ENCODE peak calls at places on chromosome 17, in six cellular contexts. One of them, this sample, is unnamed.

GRCh38 chr17:63069245-63069644 is 103.2 kb downstream of the TANC2 start:
- DNase-seq in endothelial cell of umbilical vein: no peak
- DNase-seq in right lobe of liver: no peak
- DNase-seq in thyroid gland: no peak
- DNase-seq in H54: no peak
- DNase-seq in A549: no peak
- DNase-seq in this sample: no peak

GRCh38 chr17:83150369-83151055 is 71.1 kb downstream of the METRNL start:
- DNase-seq in A549: no peak
- DNase-seq in H54: no peak
- DNase-seq in right lobe of liver: no peak
- DNase-seq in thyroid gland: no peak
- DNase-seq in endothelial cell of umbilical vein: no peak
- DNase-seq in this sample: no peak

GRCh38 chr17:50916708-50917417 is 50.7 kb upstream of the TOB1 start:
- DNase-seq in thyroid gland: no peak
- DNase-seq in endothelial cell of umbilical vein: no peak
- DNase-seq in H54: no peak
- DNase-seq in right lobe of liver: no peak
- DNase-seq in A549: no peak
- DNase-seq in this sample: no peak

GRCh38 chr17:72383053-72383847 is 262.4 kb downstream of the SOX9 start:
- DNase-seq in A549: no peak
- DNase-seq in thyroid gland: no peak
- DNase-seq in endothelial cell of umbilical vein: no peak
- DNase-seq in right lobe of liver: no peak
- DNase-seq in H54: no peak
- DNase-seq in this sample: no peak

GRCh38 chr17:77570565-77570898 is 388.0 kb upstream of the TNRC6C start:
- DNase-seq in right lobe of liver: no peak
- DNase-seq in thyroid gland: no peak
- DNase-seq in endothelial cell of umbilical vein: no peak
- DNase-seq in A549: no peak
- DNase-seq in H54: no peak
- DNase-seq in this sample: no peak

GRCh38 chr17:65800655-65801054 is 239.2 kb upstream of the AXIN2 start:
- DNase-seq in A549: no peak
- DNase-seq in thyroid gland: no peak
- DNase-seq in right lobe of liver: no peak
- DNase-seq in endothelial cell of umbilical vein: no peak
- DNase-seq in H54: no peak
- DNase-seq in this sample: no peak

GRCh38 chr17:50139950-50140885 is 10.3 kb upstream of the SAMD14 start:
- DNase-seq in A549: peak; percentile 91
- DNase-seq in endothelial cell of umbilical vein: peak; percentile 78
- DNase-seq in H54: peak; percentile 96
- DNase-seq in right lobe of liver: peak; percentile 84
- DNase-seq in thyroid gland: peak; percentile 61
- DNase-seq in this sample: no peak

GRCh38 chr17:78362671-78363070 is 2.8 kb upstream of the SOCS3 start:
- DNase-seq in endothelial cell of umbilical vein: no peak
- DNase-seq in H54: no peak
- DNase-seq in right lobe of liver: no peak
- DNase-seq in thyroid gland: no peak
- DNase-seq in A549: no peak
- DNase-seq in this sample: no peak

GRCh38 chr17:30093463-30094147 is 23.0 kb upstream of the NSRP1 start:
- DNase-seq in endothelial cell of umbilical vein: peak; percentile 72
- DNase-seq in A549: peak; percentile 63
- DNase-seq in right lobe of liver: no peak
- DNase-seq in H54: peak; percentile 6
- DNase-seq in thyroid gland: peak; percentile 19
- DNase-seq in this sample: no peak

GRCh38 chr17:28612936-28613872 is 781 bp downstream of the RSKR start:
- DNase-seq in right lobe of liver: no peak
- DNase-seq in endothelial cell of umbilical vein: peak; percentile 43
- DNase-seq in thyroid gland: peak; percentile 48
- DNase-seq in H54: no peak
- DNase-seq in A549: peak; percentile 39
- DNase-seq in this sample: no peak

GRCh38 chr17:2723997-2724782 is 12.6 kb upstream of the CLUH start:
- DNase-seq in right lobe of liver: no peak
- DNase-seq in endothelial cell of umbilical vein: no peak
- DNase-seq in A549: no peak
- DNase-seq in H54: no peak
- DNase-seq in thyroid gland: peak; percentile 32
- DNase-seq in this sample: no peak

DNA sequence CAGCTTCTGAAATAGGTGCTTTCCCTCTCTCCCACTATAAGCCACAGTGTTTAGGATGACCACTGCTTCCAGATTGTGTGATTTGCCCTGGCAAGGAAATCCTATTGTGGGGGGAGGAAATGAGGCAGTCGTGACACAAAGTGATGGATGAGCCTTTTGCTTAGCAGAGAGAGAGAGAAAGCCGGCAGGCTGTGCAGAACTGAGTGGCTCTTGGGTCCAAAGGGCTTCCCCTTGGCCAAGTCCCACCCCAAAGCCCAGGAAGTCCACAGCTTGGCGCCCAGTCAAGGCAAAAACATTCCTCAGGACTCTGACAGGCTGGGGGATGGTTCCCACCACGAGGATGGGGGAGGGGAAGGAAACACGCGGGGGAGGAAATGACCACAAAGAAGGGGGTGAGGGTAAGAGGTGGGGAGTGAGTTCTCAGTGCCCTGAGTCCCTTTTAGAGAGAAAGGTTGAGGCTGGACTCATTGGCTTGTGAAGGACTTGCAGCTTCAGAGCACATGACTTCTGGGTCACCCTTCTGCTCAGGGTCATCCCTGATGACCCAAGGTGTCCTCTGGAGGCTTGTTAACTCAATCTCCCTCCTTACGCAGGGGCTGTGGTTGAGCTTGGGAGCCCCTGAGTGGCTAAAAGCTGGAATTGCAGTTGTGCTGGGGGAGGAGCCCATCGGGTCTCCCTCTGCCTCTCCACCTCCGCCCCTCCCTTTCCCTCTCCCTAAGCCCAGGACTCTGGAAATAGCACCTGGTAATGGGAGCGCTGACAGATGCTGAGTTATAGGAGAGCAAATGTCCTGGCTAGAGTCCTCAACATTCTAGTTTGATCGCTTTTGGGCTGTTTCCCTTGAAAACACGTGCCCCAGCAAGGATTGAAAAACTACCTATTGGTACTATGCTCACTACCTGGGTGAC is 10.3 kb upstream of the MSL1 start:
- DNase-seq in right lobe of liver: peak; percentile 92
- DNase-seq in A549: peak; percentile 91
- DNase-seq in endothelial cell of umbilical vein: peak; percentile 97
- DNase-seq in thyroid gland: peak; percentile 98
- DNase-seq in H54: peak; percentile 83
- DNase-seq in this sample: no peak
- TF ChIP-seq POLR2A in right lobe of liver: peak; percentile 33
- TF ChIP-seq POLR2A in A549: no peak
- TF ChIP-seq POLR2A in endothelial cell of umbilical vein: peak; percentile 25
- TF ChIP-seq POLR2A in thyroid gland: no peak
- TF ChIP-seq POLR2A in H54: no peak
- TF ChIP-seq POLR2A in this sample: peak; percentile 37

GRCh38 chr17:21126645-21127507 is at the start of gene DHRS7B:
- DNase-seq in H54: peak; percentile 90
- DNase-seq in right lobe of liver: peak; percentile 97
- DNase-seq in endothelial cell of umbilical vein: peak; percentile 93
- DNase-seq in A549: peak; percentile 97
- DNase-seq in thyroid gland: peak; percentile 98
- DNase-seq in this sample: peak; percentile 56
- TF ChIP-seq POLR2A in H54: peak; percentile 83
- TF ChIP-seq POLR2A in right lobe of liver: peak; percentile 67
- TF ChIP-seq POLR2A in endothelial cell of umbilical vein: no peak
- TF ChIP-seq POLR2A in A549: peak; percentile 89
- TF ChIP-seq POLR2A in thyroid gland: no peak
- TF ChIP-seq POLR2A in this sample: peak; percentile 75

GRCh38 chr17:67441052-67441738 is 64.1 kb downstream of the PITPNC1 start:
- DNase-seq in right lobe of liver: no peak
- DNase-seq in endothelial cell of umbilical vein: peak; percentile 64
- DNase-seq in H54: peak; percentile 42
- DNase-seq in thyroid gland: peak; percentile 5
- DNase-seq in A549: peak; percentile 85
- DNase-seq in this sample: no peak
- TF ChIP-seq POLR2A in right lobe of liver: peak; percentile 11
- TF ChIP-seq POLR2A in endothelial cell of umbilical vein: no peak
- TF ChIP-seq POLR2A in H54: no peak
- TF ChIP-seq POLR2A in thyroid gland: no peak
- TF ChIP-seq POLR2A in A549: no peak
- TF ChIP-seq POLR2A in this sample: peak; percentile 50

GRCh38 chr17:49053171-49053829 is 56.1 kb downstream of the IGF2BP1 start:
- DNase-seq in right lobe of liver: no peak
- DNase-seq in endothelial cell of umbilical vein: no peak
- DNase-seq in thyroid gland: peak; percentile 12
- DNase-seq in H54: no peak
- DNase-seq in A549: no peak
- DNase-seq in this sample: no peak
- TF ChIP-seq POLR2A in right lobe of liver: no peak
- TF ChIP-seq POLR2A in endothelial cell of umbilical vein: no peak
- TF ChIP-seq POLR2A in thyroid gland: no peak
- TF ChIP-seq POLR2A in H54: no peak
- TF ChIP-seq POLR2A in A549: no peak
- TF ChIP-seq POLR2A in this sample: no peak

GRCh38 chr17:5485270-5486205 is at the start of gene DERL2:
- DNase-seq in thyroid gland: no peak
- DNase-seq in H54: peak; percentile 71
- DNase-seq in endothelial cell of umbilical vein: no peak
- DNase-seq in right lobe of liver: no peak
- DNase-seq in A549: peak; percentile 63
- DNase-seq in this sample: peak; percentile 56
- TF ChIP-seq POLR2A in thyroid gland: no peak
- TF ChIP-seq POLR2A in H54: peak; percentile 79
- TF ChIP-seq POLR2A in endothelial cell of umbilical vein: peak; percentile 69
- TF ChIP-seq POLR2A in right lobe of liver: no peak
- TF ChIP-seq POLR2A in A549: peak; percentile 94
- TF ChIP-seq POLR2A in this sample: no peak

DNA sequence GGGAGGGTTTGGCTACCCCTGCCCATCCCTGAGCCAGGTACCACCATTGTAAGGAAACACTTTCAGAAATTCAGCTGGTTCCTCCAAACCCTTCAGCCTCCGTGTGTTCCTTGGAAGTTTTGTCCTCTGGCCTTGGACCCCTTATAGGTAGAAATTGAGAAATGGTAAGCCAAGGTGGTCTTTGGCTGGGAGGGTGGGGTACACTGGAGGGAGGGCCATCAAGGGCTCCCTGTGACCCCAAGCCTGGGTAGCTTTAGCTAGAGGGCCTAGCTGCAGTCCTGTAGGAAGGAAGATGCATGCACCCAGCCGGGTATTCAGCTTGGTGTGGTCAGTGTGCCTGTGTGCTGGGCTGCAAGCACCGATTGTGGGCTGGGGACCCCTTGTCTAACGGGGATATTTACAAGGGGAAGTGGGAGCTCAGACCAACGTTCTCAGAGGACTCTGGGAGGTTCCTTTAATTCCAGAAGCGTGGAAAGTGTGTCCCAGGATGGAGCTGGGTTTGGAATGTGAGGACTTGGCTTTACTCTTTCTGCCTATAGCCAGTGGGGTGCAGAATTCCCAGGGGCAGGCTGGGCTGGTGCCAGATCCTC is 6.8 kb downstream of the NAT9 start:
- DNase-seq in endothelial cell of umbilical vein: no peak
- DNase-seq in right lobe of liver: no peak
- DNase-seq in thyroid gland: no peak
- DNase-seq in A549: no peak
- DNase-seq in H54: no peak
- DNase-seq in this sample: no peak
- TF ChIP-seq POLR2A in endothelial cell of umbilical vein: no peak
- TF ChIP-seq POLR2A in right lobe of liver: no peak
- TF ChIP-seq POLR2A in thyroid gland: no peak
- TF ChIP-seq POLR2A in A549: no peak
- TF ChIP-seq POLR2A in H54: no peak
- TF ChIP-seq POLR2A in this sample: no peak